ENCODE peak calls at places on chromosomes 11 and 22, in eight cellular contexts. One of them, this sample, is unnamed.

GRCh38 chr11:776459-777287 is 614 bp downstream of the GATD1 start:
- DNase-seq in transverse colon: no peak
- DNase-seq in thoracic aorta: no peak
- DNase-seq in endodermal cell: peak; percentile 91
- DNase-seq in cardiac muscle cell: peak; percentile 90
- DNase-seq in neural progenitor cell: peak; percentile 90
- DNase-seq in aorta: peak; percentile 58
- DNase-seq in spleen: peak; percentile 88
- DNase-seq in this sample: peak; percentile 39

GRCh38 chr22:19121631-19122142 is 525 bp downstream of the DGCR2 start:
- DNase-seq in transverse colon: peak; percentile 64
- DNase-seq in thoracic aorta: no peak
- DNase-seq in endodermal cell: peak; percentile 79
- DNase-seq in cardiac muscle cell: peak; percentile 68
- DNase-seq in neural progenitor cell: peak; percentile 74
- DNase-seq in aorta: peak; percentile 67
- DNase-seq in spleen: peak; percentile 91
- DNase-seq in this sample: peak; percentile 82

GRCh38 chr22:47001288-47001687 is 238.8 kb downstream of the TBC1D22A start:
- DNase-seq in transverse colon: no peak
- DNase-seq in thoracic aorta: no peak
- DNase-seq in endodermal cell: no peak
- DNase-seq in cardiac muscle cell: no peak
- DNase-seq in neural progenitor cell: no peak
- DNase-seq in aorta: no peak
- DNase-seq in spleen: no peak
- DNase-seq in this sample: no peak

GRCh38 chr11:46664612-46665011 is 35.8 kb downstream of the ARHGAP1 start:
- DNase-seq in transverse colon: no peak
- DNase-seq in thoracic aorta: no peak
- DNase-seq in endodermal cell: peak; percentile 66
- DNase-seq in cardiac muscle cell: no peak
- DNase-seq in neural progenitor cell: no peak
- DNase-seq in aorta: no peak
- DNase-seq in spleen: no peak
- DNase-seq in this sample: no peak

GRCh38 chr22:28986366-28986765 is 75.3 kb downstream of the C22orf31 start:
- DNase-seq in transverse colon: no peak
- DNase-seq in thoracic aorta: no peak
- DNase-seq in endodermal cell: no peak
- DNase-seq in cardiac muscle cell: no peak
- DNase-seq in neural progenitor cell: no peak
- DNase-seq in aorta: no peak
- DNase-seq in spleen: no peak
- DNase-seq in this sample: no peak

GRCh38 chr22:45548991-45549736 is 46.5 kb downstream of the FBLN1 start:
- DNase-seq in transverse colon: peak; percentile 54
- DNase-seq in thoracic aorta: peak; percentile 52
- DNase-seq in endodermal cell: peak; percentile 85
- DNase-seq in cardiac muscle cell: peak; percentile 27
- DNase-seq in neural progenitor cell: peak; percentile 14
- DNase-seq in aorta: peak; percentile 86
- DNase-seq in spleen: no peak
- DNase-seq in this sample: peak; percentile 81

GRCh38 chr11:55895216-55895615 is 12.1 kb downstream of the TRIM51 start:
- DNase-seq in transverse colon: no peak
- DNase-seq in thoracic aorta: no peak
- DNase-seq in endodermal cell: peak; percentile 48
- DNase-seq in cardiac muscle cell: no peak
- DNase-seq in neural progenitor cell: no peak
- DNase-seq in aorta: no peak
- DNase-seq in spleen: no peak
- DNase-seq in this sample: no peak

GRCh38 chr11:62832346-62833234 is at the start of gene TEX54:
- DNase-seq in transverse colon: peak; percentile 43
- DNase-seq in thoracic aorta: no peak
- DNase-seq in endodermal cell: no peak
- DNase-seq in cardiac muscle cell: no peak
- DNase-seq in neural progenitor cell: no peak
- DNase-seq in aorta: peak; percentile 56
- DNase-seq in spleen: peak; percentile 85
- DNase-seq in this sample: peak; percentile 68

GRCh38 chr11:9861860-9862725 is 198.2 kb downstream of the SWAP70 start:
- DNase-seq in transverse colon: peak; percentile 57
- DNase-seq in thoracic aorta: no peak
- DNase-seq in endodermal cell: peak; percentile 85
- DNase-seq in cardiac muscle cell: peak; percentile 60
- DNase-seq in neural progenitor cell: peak; percentile 83
- DNase-seq in aorta: no peak
- DNase-seq in spleen: no peak
- DNase-seq in this sample: peak; percentile 57

GRCh38 chr11:18713646-18714442 is 12.1 kb downstream of the IGSF22 start:
- DNase-seq in transverse colon: no peak
- DNase-seq in thoracic aorta: no peak
- DNase-seq in endodermal cell: no peak
- DNase-seq in cardiac muscle cell: no peak
- DNase-seq in neural progenitor cell: no peak
- DNase-seq in aorta: no peak
- DNase-seq in spleen: peak; percentile 65
- DNase-seq in this sample: no peak

GRCh38 chr11:15926071-15926470 is 430.3 kb downstream of the SOX6 start:
- DNase-seq in transverse colon: no peak
- DNase-seq in thoracic aorta: no peak
- DNase-seq in endodermal cell: no peak
- DNase-seq in cardiac muscle cell: no peak
- DNase-seq in neural progenitor cell: no peak
- DNase-seq in aorta: no peak
- DNase-seq in spleen: no peak
- DNase-seq in this sample: no peak

GRCh38 chr11:111069076-111069475 is 176.4 kb upstream of the POU2AF2 start:
- DNase-seq in transverse colon: no peak
- DNase-seq in thoracic aorta: no peak
- DNase-seq in endodermal cell: peak; percentile 72
- DNase-seq in cardiac muscle cell: no peak
- DNase-seq in neural progenitor cell: peak; percentile 15
- DNase-seq in aorta: no peak
- DNase-seq in spleen: no peak
- DNase-seq in this sample: no peak

GRCh38 chr11:111793863-111794262 is 27.7 kb upstream of the PPP2R1B start:
- DNase-seq in transverse colon: no peak
- DNase-seq in thoracic aorta: no peak
- DNase-seq in endodermal cell: no peak
- DNase-seq in cardiac muscle cell: no peak
- DNase-seq in neural progenitor cell: no peak
- DNase-seq in aorta: no peak
- DNase-seq in spleen: no peak
- DNase-seq in this sample: no peak

GRCh38 chr11:1771700-1772099 is 8.0 kb upstream of the CTSD start:
- DNase-seq in transverse colon: peak; percentile 20
- DNase-seq in thoracic aorta: no peak
- DNase-seq in endodermal cell: peak; percentile 38
- DNase-seq in cardiac muscle cell: no peak
- DNase-seq in neural progenitor cell: no peak
- DNase-seq in aorta: peak; percentile 62
- DNase-seq in spleen: peak; percentile 79
- DNase-seq in this sample: peak; percentile 35

GRCh38 chr22:45969801-45970464 is 7.0 kb downstream of the WNT7B start:
- DNase-seq in transverse colon: no peak
- DNase-seq in thoracic aorta: no peak
- DNase-seq in endodermal cell: no peak
- DNase-seq in cardiac muscle cell: no peak
- DNase-seq in neural progenitor cell: no peak
- DNase-seq in aorta: no peak
- DNase-seq in spleen: no peak
- DNase-seq in this sample: no peak

GRCh38 chr11:117814766-117815261 is 9.7 kb downstream of the FXYD2 start:
- DNase-seq in transverse colon: peak; percentile 94
- DNase-seq in thoracic aorta: no peak
- DNase-seq in endodermal cell: peak; percentile 75
- DNase-seq in cardiac muscle cell: peak; percentile 66
- DNase-seq in neural progenitor cell: peak; percentile 56
- DNase-seq in aorta: peak; percentile 76
- DNase-seq in spleen: peak; percentile 95
- DNase-seq in this sample: peak; percentile 82

GRCh38 chr11:117814204-117814765 is 10.3 kb downstream of the FXYD2 start:
- DNase-seq in transverse colon: no peak
- DNase-seq in thoracic aorta: no peak
- DNase-seq in endodermal cell: peak; percentile 54
- DNase-seq in cardiac muscle cell: no peak
- DNase-seq in neural progenitor cell: no peak
- DNase-seq in aorta: peak; percentile 21
- DNase-seq in spleen: no peak
- DNase-seq in this sample: no peak

GRCh38 chr11:117816151-117816741 is 8.3 kb downstream of the FXYD2 start:
- DNase-seq in transverse colon: no peak
- DNase-seq in thoracic aorta: no peak
- DNase-seq in endodermal cell: peak; percentile 92
- DNase-seq in cardiac muscle cell: peak; percentile 64
- DNase-seq in neural progenitor cell: peak; percentile 88
- DNase-seq in aorta: peak; percentile 58
- DNase-seq in spleen: peak; percentile 83
- DNase-seq in this sample: peak; percentile 81

GRCh38 chr11:117816846-117817212 is 7.7 kb downstream of the FXYD2 start:
- DNase-seq in transverse colon: no peak
- DNase-seq in thoracic aorta: no peak
- DNase-seq in endodermal cell: peak; percentile 70
- DNase-seq in cardiac muscle cell: no peak
- DNase-seq in neural progenitor cell: no peak
- DNase-seq in aorta: peak; percentile 67
- DNase-seq in spleen: no peak
- DNase-seq in this sample: no peak

GRCh38 chr11:117815262-117815803 is 9.2 kb downstream of the FXYD2 start:
- DNase-seq in transverse colon: peak; percentile 55
- DNase-seq in thoracic aorta: no peak
- DNase-seq in endodermal cell: peak; percentile 55
- DNase-seq in cardiac muscle cell: no peak
- DNase-seq in neural progenitor cell: no peak
- DNase-seq in aorta: peak; percentile 75
- DNase-seq in spleen: peak; percentile 94
- DNase-seq in this sample: no peak
- H3K27ac ChIP-seq in transverse colon: peak overlapping the region; percentile 75
- H3K27ac ChIP-seq in thoracic aorta: no peak overlapping the region
- H3K27ac ChIP-seq in endodermal cell: peak overlapping the region; percentile 84
- H3K27ac ChIP-seq in cardiac muscle cell: no peak overlapping the region
- H3K27ac ChIP-seq in neural progenitor cell: no peak overlapping the region
- H3K27ac ChIP-seq in aorta: no peak overlapping the region
- H3K27ac ChIP-seq in spleen: peak overlapping the region; percentile 91
- H3K27ac ChIP-seq in this sample: no peak overlapping the region

GRCh38 chr11:117874910-117875396 is 1.5 kb downstream of the FXYD6 start:
- DNase-seq in transverse colon: no peak
- DNase-seq in thoracic aorta: no peak
- DNase-seq in endodermal cell: no peak
- DNase-seq in cardiac muscle cell: no peak
- DNase-seq in neural progenitor cell: no peak
- DNase-seq in aorta: no peak
- DNase-seq in spleen: no peak
- DNase-seq in this sample: no peak

GRCh38 chr11:117875397-117876048 is 935 bp downstream of the FXYD6 start:
- DNase-seq in transverse colon: no peak
- DNase-seq in thoracic aorta: no peak
- DNase-seq in endodermal cell: no peak
- DNase-seq in cardiac muscle cell: peak; percentile 42
- DNase-seq in neural progenitor cell: peak; percentile 64
- DNase-seq in aorta: no peak
- DNase-seq in spleen: no peak
- DNase-seq in this sample: peak; percentile 67

GRCh38 chr11:117877120-117877784 is 794 bp upstream of the FXYD6 start:
- DNase-seq in transverse colon: no peak
- DNase-seq in thoracic aorta: no peak
- DNase-seq in endodermal cell: peak; percentile 68
- DNase-seq in cardiac muscle cell: no peak
- DNase-seq in neural progenitor cell: no peak
- DNase-seq in aorta: no peak
- DNase-seq in spleen: no peak
- DNase-seq in this sample: peak; percentile 75

GRCh38 chr11:117876049-117876340 is 463 bp downstream of the FXYD6 start:
- DNase-seq in transverse colon: no peak
- DNase-seq in thoracic aorta: no peak
- DNase-seq in endodermal cell: no peak
- DNase-seq in cardiac muscle cell: no peak
- DNase-seq in neural progenitor cell: no peak
- DNase-seq in aorta: no peak
- DNase-seq in spleen: no peak
- DNase-seq in this sample: no peak

GRCh38 chr11:117876341-117877119 is at the start of gene FXYD6:
- DNase-seq in transverse colon: peak; percentile 35
- DNase-seq in thoracic aorta: no peak
- DNase-seq in endodermal cell: peak; percentile 90
- DNase-seq in cardiac muscle cell: peak; percentile 92
- DNase-seq in neural progenitor cell: peak; percentile 92
- DNase-seq in aorta: no peak
- DNase-seq in spleen: peak; percentile 81
- DNase-seq in this sample: peak; percentile 67
- H3K27ac ChIP-seq in transverse colon: peak within 1 kb of the TSS; percentile 86
- H3K27ac ChIP-seq in thoracic aorta: no peak within 1 kb of the TSS
- H3K27ac ChIP-seq in endodermal cell: peak within 1 kb of the TSS; percentile 69
- H3K27ac ChIP-seq in cardiac muscle cell: peak within 1 kb of the TSS; percentile 43
- H3K27ac ChIP-seq in neural progenitor cell: no peak within 1 kb of the TSS
- H3K27ac ChIP-seq in aorta: no peak within 1 kb of the TSS
- H3K27ac ChIP-seq in spleen: peak within 1 kb of the TSS; percentile 85
- H3K27ac ChIP-seq in this sample: peak within 1 kb of the TSS; percentile 60

DNA sequence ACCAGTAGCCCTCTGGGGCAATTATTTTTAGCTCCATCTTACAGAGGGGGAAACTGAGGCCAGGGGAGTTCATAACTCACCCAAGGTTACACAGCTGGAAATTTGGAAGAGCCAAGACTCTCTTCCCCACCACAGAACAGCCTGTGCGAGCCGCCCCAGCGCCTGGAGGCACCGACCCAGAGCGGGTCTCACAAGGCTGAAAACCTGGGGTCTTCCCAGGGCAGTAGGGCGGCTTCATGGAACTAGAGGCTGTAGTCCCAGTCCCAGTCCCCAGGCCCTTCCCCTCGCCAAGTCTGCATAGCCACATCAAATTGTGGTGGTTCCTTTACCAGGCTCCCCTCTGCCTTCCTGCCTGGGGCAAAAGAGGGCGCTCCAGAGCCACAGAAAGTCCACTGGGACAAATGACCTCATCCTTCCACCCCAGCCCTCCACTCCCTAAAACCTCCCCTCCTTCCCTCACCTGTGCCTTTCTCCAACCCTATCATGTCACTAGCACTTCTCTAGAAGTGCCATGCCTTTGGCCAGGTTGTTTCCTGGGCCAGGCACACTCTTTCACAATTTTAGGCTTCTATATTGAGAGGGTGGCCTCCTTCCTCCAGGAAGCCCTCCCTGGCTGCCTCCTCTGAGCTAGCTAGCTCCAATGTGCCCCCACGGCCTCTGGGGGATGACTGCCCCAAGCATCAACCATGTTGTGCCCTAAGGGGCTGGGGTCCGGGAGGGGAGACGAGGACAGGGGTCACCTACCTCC is 15.2 kb upstream of the CDC42EP1 start:
- DNase-seq in transverse colon: peak; percentile 88
- DNase-seq in thoracic aorta: no peak
- DNase-seq in endodermal cell: peak; percentile 98
- DNase-seq in cardiac muscle cell: peak; percentile 66
- DNase-seq in neural progenitor cell: peak; percentile 83
- DNase-seq in aorta: peak; percentile 82
- DNase-seq in spleen: no peak
- DNase-seq in this sample: peak; percentile 70
- H3K27ac ChIP-seq in transverse colon: peak overlapping the region; percentile 89
- H3K27ac ChIP-seq in thoracic aorta: peak overlapping the region; percentile 88
- H3K27ac ChIP-seq in endodermal cell: peak overlapping the region; percentile 93
- H3K27ac ChIP-seq in cardiac muscle cell: peak overlapping the region; percentile 73
- H3K27ac ChIP-seq in neural progenitor cell: no peak overlapping the region
- H3K27ac ChIP-seq in aorta: peak overlapping the region; percentile 94
- H3K27ac ChIP-seq in spleen: peak overlapping the region; percentile 84
- H3K27ac ChIP-seq in this sample: peak overlapping the region; percentile 66

GRCh38 chr22:50200333-50201190 is at the start of gene SELENOO:
- DNase-seq in transverse colon: peak; percentile 95
- DNase-seq in thoracic aorta: peak; percentile 52
- DNase-seq in endodermal cell: peak; percentile 97
- DNase-seq in cardiac muscle cell: peak; percentile 92
- DNase-seq in neural progenitor cell: peak; percentile 94
- DNase-seq in aorta: peak; percentile 95
- DNase-seq in spleen: peak; percentile 97
- DNase-seq in this sample: peak; percentile 93
- H3K27ac ChIP-seq in transverse colon: peak within 1 kb of the TSS; percentile 88
- H3K27ac ChIP-seq in thoracic aorta: peak within 1 kb of the TSS; percentile 68
- H3K27ac ChIP-seq in endodermal cell: no peak within 1 kb of the TSS
- H3K27ac ChIP-seq in cardiac muscle cell: peak within 1 kb of the TSS; percentile 66
- H3K27ac ChIP-seq in neural progenitor cell: no peak within 1 kb of the TSS
- H3K27ac ChIP-seq in aorta: no peak within 1 kb of the TSS
- H3K27ac ChIP-seq in spleen: peak within 1 kb of the TSS; percentile 94
- H3K27ac ChIP-seq in this sample: peak within 1 kb of the TSS; percentile 76

This sample was measured in right cardiac atrium.